ENCODE peak calls at places on chromosome 2, in five cellular contexts. X is PC-3, O is HFFc6, Y is GM12865, R is HL-60. H is an unnamed sample.

GRCh38 chr2:216205486-216205885 is 96.3 kb downstream of the XRCC5 start:
- DNase-seq in X (no peak), O (no peak), Y (no peak), R (peak), H (no peak)

GRCh38 chr2:127645395-127646291 is at the start of gene GPR17:
- DNase-seq in X (no peak), O (no peak), Y (no peak), R (no peak), H (no peak)

GRCh38 chr2:226701052-226701451 is 98.6 kb downstream of the IRS1 start:
- DNase-seq in X (no peak), O (peak), Y (no peak), R (peak), H (no peak)

GRCh38 chr2:109085912-109086742 is 42.9 kb upstream of the SH3RF3 start:
- DNase-seq in X (no peak), O (no peak), Y (no peak), R (no peak), H (no peak)

GRCh38 chr2:148701039-148701438 is 56.5 kb downstream of the EPC2 start:
- DNase-seq in X (no peak), O (no peak), Y (no peak), R (no peak), H (no peak)

GRCh38 chr2:98634406-98635092 is 26.2 kb downstream of the UNC50 start:
- DNase-seq in X (peak), O (no peak), Y (peak), R (no peak), H (no peak)

GRCh38 chr2:118177318-118177717 is 89.0 kb downstream of the INSIG2 start:
- DNase-seq in X (no peak), O (no peak), Y (no peak), R (no peak), H (no peak)

GRCh38 chr2:224217962-224218347 is 178.9 kb upstream of the SERPINE2 start:
- DNase-seq in X (no peak), O (peak), Y (no peak), R (no peak), H (no peak)

GRCh38 chr2:21804151-21804550 is 680.4 kb downstream of the TDRD15 start:
- DNase-seq in X (no peak), O (no peak), Y (no peak), R (no peak), H (no peak)

GRCh38 chr2:46902465-46902864 is 13.1 kb downstream of the MCFD2 start:
- DNase-seq in X (no peak), O (no peak), Y (no peak), R (no peak), H (no peak)

GRCh38 chr2:27496357-27497287 is at the start of gene GCKR:
- DNase-seq in X (no peak), O (peak), Y (no peak), R (peak), H (no peak)

GRCh38 chr2:27038631-27039339 is 6.0 kb downstream of the TMEM214 start:
- DNase-seq in X (no peak), O (no peak), Y (no peak), R (no peak), H (no peak)

GRCh38 chr2:241721852-241722251 is 12.6 kb upstream of the D2HGDH start:
- DNase-seq in X (no peak), O (no peak), Y (no peak), R (no peak), H (no peak)

GRCh38 chr2:241724975-241725870 is 9.2 kb upstream of the D2HGDH start:
- DNase-seq in X (no peak), O (no peak), Y (no peak), R (peak), H (no peak)

GRCh38 chr2:241726459-241726858 is 8.0 kb upstream of the D2HGDH start:
- DNase-seq in X (no peak), O (no peak), Y (no peak), R (no peak), H (no peak)

GRCh38 chr2:241722896-241723454 is 11.5 kb upstream of the D2HGDH start:
- DNase-seq in X (no peak), O (no peak), Y (no peak), R (no peak), H (no peak)

DNA sequence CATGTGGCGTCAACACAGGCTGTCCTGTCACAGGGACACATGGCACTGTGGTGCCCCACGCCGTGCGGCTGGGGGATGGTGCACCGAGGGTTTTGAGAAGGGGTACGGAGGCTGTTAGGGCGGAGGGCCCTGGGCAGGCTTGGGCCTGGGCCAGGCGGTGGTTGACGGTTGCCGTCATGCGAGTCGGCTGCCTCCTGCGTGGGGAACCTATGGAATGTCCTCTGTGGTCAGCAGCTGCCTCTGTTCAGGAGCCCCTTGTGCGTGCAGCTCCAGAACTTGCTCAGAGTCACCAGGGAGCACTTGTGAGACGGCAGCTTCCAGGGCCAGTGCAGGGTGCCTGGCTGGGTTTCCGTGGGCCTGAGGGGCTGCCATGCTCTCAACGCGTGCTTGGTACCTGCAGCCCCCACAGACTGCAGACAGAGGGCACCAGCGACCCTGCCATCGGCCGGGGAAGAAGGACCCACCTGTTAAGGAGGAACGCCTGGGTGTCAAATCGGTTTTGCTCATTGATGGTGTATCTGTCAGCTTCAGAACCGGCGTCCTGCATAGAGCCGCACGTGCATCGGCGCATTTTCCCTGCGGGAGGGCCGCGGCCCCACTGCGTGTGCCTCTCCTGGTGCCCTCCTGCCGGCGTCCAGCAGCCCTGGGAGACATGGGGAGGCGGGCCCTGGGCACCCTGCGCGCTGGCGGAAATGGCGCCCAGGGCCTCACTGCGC is 10.0 kb upstream of the D2HGDH start:
- DNase-seq in X (peak), O (no peak), Y (no peak), R (no peak), H (no peak)
- TF ChIP-seq CTCF in X (peak), O (peak), Y (no peak), R (no peak), H (no peak)

GRCh38 chr2:232871418-232871834 is 1.4 kb downstream of the SNORC start:
- DNase-seq in X (no peak), O (no peak), Y (no peak), R (no peak), H (peak)

GRCh38 chr2:232871835-232872736 is 2.0 kb downstream of the SNORC start:
- DNase-seq in X (no peak), O (no peak), Y (no peak), R (no peak), H (no peak)

GRCh38 chr2:232869138-232870001 is 694 bp upstream of the SNORC start:
- DNase-seq in X (no peak), O (no peak), Y (no peak), R (no peak), H (no peak)

GRCh38 chr2:232870002-232870765 is at the start of gene SNORC:
- DNase-seq in X (no peak), O (no peak), Y (no peak), R (no peak), H (no peak)

GRCh38 chr2:232870766-232871371 is 805 bp downstream of the SNORC start:
- DNase-seq in X (no peak), O (no peak), Y (no peak), R (no peak), H (no peak)
- TF ChIP-seq CTCF in X (no peak), O (no peak), Y (no peak), R (no peak), H (no peak)

DNA sequence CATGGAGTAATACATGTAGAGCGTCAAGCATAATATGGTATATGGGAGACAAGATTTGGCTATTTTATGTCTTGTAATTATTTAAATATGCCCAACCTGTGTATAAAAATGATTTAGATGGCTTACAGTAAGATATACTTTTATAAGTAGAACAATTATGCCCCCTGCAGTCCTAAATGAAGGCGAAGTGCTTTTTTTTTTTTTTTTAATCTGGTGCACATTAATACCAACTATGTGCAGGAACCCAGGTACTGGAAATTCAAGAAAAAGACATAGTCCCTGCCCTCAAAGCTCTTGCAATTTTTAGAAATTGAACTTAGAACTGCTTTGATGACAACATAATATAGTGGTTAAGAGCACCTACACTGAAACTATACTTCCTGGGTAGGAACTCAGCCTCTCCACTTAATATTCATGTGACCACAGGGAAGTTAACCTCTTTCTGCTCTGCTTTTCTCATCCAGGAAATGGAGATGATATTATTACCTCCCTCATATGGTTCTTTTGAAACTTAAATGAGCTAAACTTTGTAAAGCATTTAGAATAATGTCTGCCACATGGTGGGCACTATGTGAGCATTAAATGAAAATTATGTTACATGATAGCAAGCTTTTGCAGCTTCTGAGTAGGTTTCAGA is 38.1 kb downstream of the AFTPH start:
- DNase-seq in X (peak), O (peak), Y (peak), R (peak), H (no peak)
- TF ChIP-seq CTCF in X (peak), O (peak), Y (peak), R (no peak), H (peak)

GRCh38 chr2:111954602-111955332 is 56.4 kb downstream of the MERTK start:
- DNase-seq in X (no peak), O (no peak), Y (no peak), R (no peak), H (no peak)

GRCh38 chr2:111961663-111962062 is 63.3 kb downstream of the MERTK start:
- DNase-seq in X (no peak), O (no peak), Y (no peak), R (no peak), H (no peak)

GRCh38 chr2:111952871-111953497 is 54.6 kb downstream of the MERTK start:
- DNase-seq in X (no peak), O (no peak), Y (no peak), R (no peak), H (no peak)

GRCh38 chr2:111957872-111958354 is 59.5 kb downstream of the MERTK start:
- DNase-seq in X (no peak), O (no peak), Y (no peak), R (no peak), H (no peak)

DNA sequence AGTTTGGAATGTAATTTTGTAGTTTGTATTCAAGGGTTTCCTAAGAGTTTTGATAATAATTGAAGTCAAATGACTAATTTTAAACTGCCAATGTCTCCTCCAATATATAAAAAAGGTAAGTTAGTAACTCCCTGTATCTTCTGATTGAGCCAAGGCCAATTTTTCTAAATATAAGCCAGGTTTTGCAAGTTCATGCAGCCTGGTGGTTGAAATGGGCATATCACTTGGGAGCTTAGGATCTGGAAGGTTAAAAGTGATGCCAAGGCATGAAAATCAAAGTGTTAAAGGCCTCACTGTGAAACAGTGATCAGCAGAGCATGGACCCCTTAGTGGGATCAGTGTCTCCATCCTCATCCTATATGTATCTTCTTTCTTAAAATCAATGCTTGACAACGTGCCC is 60.5 kb downstream of the MERTK start:
- DNase-seq in X (no peak), O (no peak), Y (no peak), R (no peak), H (no peak)
- TF ChIP-seq CTCF in X (no peak), O (peak), Y (no peak), R (no peak), H (no peak)

DNA sequence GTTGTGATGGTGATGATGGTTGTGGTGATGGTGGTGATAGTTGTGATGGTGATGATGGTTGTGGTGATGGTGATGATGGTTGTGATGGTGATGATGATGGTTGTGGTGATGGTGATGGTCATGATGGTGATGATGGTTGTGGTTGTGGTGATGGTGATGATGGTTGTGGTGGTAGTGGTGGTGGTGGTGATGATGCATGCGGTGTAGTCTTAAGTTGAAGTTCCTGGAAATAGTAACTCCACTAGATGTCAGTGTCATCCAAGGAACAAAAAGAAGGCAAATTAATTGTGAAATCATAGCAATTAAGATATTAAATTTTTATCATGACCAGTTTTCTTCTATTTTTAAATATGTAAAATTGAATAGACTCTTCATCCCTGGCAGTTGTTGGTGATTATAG is 309.2 kb downstream of the AGAP1 start:
- DNase-seq in X (no peak), O (no peak), Y (no peak), R (no peak), H (no peak)
- TF ChIP-seq CTCF in X (peak), O (peak), Y (no peak), R (no peak), H (no peak)

DNA sequence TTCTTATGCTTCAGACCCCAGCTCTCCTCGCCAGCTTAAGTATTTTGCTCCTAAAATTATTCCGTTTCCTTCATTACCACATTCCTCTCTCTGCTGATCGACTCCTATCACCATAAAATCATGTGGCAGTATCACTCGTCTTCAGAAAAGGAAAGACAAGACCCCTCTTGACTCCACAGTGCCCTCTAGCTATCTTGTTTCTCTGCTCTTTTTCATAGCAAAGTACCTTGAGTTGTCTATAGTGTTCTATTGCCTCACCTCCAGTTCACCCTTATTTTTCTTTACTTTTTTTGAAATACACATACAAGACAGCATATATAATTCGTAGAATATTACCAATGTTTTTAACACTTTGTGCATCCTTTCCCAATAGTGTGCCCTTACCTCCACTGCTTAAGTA is 273.2 kb upstream of the SIX3 start:
- DNase-seq in X (peak), O (no peak), Y (peak), R (no peak), H (peak)
- TF ChIP-seq CTCF in X (peak), O (no peak), Y (peak), R (no peak), H (peak)

H was measured in GM10248.